ENCODE peak calls at places on chromosomes 5 and 9, in seven cellular contexts. R, V, H, Y, G, Q and B are unnamed samples.

GRCh38 chr9:72396247-72397091 is 31.5 kb upstream of the ZFAND5 start:
- DNase-seq in V (peak; percentile 59), G (peak; percentile 28), Y (no peak), R (peak; percentile 6), Q (no peak), H (peak; percentile 71), B (peak; percentile 81)

GRCh38 chr9:35605336-35606137 is 475 bp downstream of the TESK1 start:
- DNase-seq in G (peak; percentile 69), Y (peak; percentile 70), Q (peak; percentile 45), V (no peak), R (no peak), H (peak; percentile 9), B (peak; percentile 23)

GRCh38 chr5:78810098-78810497 is 161.5 kb upstream of the LHFPL2 start:
- DNase-seq in Q (no peak), G (no peak), R (no peak), V (no peak), H (no peak), Y (no peak), B (no peak)

GRCh38 chr5:102863764-102864560 is 108.9 kb downstream of the PAM start:
- DNase-seq in R (no peak), H (no peak), Y (no peak), V (no peak), G (no peak), Q (no peak), B (no peak)

GRCh38 chr5:16913840-16914435 is 22.1 kb downstream of the MYO10 start:
- DNase-seq in H (no peak), Q (peak; percentile 77), Y (no peak), R (no peak), V (no peak), G (no peak), B (no peak)

GRCh38 chr9:123651273-123651672 is 278.7 kb downstream of the DENND1A start:
- DNase-seq in G (no peak), Q (peak; percentile 89), H (no peak), V (no peak), R (no peak), Y (no peak), B (no peak)

GRCh38 chr5:37875051-37875787 is 35.4 kb upstream of the GDNF start:
- DNase-seq in G (no peak), H (peak; percentile 75), V (peak; percentile 91), R (no peak), Y (no peak), Q (no peak), B (peak; percentile 89)

GRCh38 chr5:74394924-74395880 is 245.3 kb downstream of the ENC1 start:
- DNase-seq in H (no peak), R (no peak), G (no peak), V (no peak), Y (peak; percentile 61), Q (no peak), B (peak; percentile 96)

GRCh38 chr9:132622144-132622543 is 39.7 kb downstream of the BARHL1 start:
- DNase-seq in H (peak; percentile 26), G (no peak), V (peak; percentile 14), R (no peak), Y (no peak), Q (no peak), B (peak; percentile 24)

GRCh38 chr5:87756951-87757350 is 344.2 kb upstream of the CCNH start:
- DNase-seq in V (no peak), H (no peak), Q (no peak), G (no peak), Y (no peak), R (no peak), B (no peak)

GRCh38 chr9:5626727-5627634 is 1.9 kb upstream of the RIC1 start:
- DNase-seq in V (peak; percentile 83), H (peak; percentile 82), Y (peak; percentile 73), R (peak; percentile 22), Q (peak; percentile 55), G (no peak), B (peak; percentile 74)

GRCh38 chr5:122327110-122327509 is 15.1 kb downstream of the SNCAIP start:
- DNase-seq in R (no peak), G (no peak), Y (no peak), V (no peak), Q (no peak), H (no peak), B (no peak)

GRCh38 chr5:43110606-43111170 is 10.0 kb upstream of the ZNF131 start:
- DNase-seq in Q (peak; percentile 54), G (peak; percentile 11), H (no peak), R (no peak), Y (no peak), V (no peak), B (peak; percentile 18)

GRCh38 chr5:144183254-144183889 is 12.7 kb downstream of the KCTD16 start:
- DNase-seq in Y (no peak), G (peak; percentile 21), V (peak; percentile 65), Q (no peak), H (peak; percentile 40), R (no peak), B (peak; percentile 54)

GRCh38 chr5:149800563-149801103 is 70.5 kb downstream of the PPARGC1B start:
- DNase-seq in R (no peak), H (no peak), Q (no peak), V (no peak), Y (no peak), G (no peak), B (no peak)

GRCh38 chr9:28289732-28290131 is 716.5 kb upstream of the C9orf72 start:
- DNase-seq in H (no peak), Y (no peak), Q (no peak), G (no peak), R (no peak), V (no peak), B (no peak)

GRCh38 chr5:149959406-149960236 is 937 bp upstream of the SLC26A2 start:
- DNase-seq in Y (no peak), Q (no peak), G (peak; percentile 84), V (peak; percentile 66), H (peak; percentile 31), R (no peak), B (peak; percentile 73)

GRCh38 chr9:104264431-104264830 is 170.3 kb downstream of the SMC2 start:
- DNase-seq in V (no peak), R (no peak), G (no peak), H (no peak), Y (no peak), Q (no peak), B (no peak)

GRCh38 chr5:177419045-177419444 is 7.4 kb upstream of the GRK6 start:
- DNase-seq in V (no peak), Y (no peak), Q (no peak), R (no peak), G (no peak), H (peak; percentile 46), B (peak; percentile 40)

DNA sequence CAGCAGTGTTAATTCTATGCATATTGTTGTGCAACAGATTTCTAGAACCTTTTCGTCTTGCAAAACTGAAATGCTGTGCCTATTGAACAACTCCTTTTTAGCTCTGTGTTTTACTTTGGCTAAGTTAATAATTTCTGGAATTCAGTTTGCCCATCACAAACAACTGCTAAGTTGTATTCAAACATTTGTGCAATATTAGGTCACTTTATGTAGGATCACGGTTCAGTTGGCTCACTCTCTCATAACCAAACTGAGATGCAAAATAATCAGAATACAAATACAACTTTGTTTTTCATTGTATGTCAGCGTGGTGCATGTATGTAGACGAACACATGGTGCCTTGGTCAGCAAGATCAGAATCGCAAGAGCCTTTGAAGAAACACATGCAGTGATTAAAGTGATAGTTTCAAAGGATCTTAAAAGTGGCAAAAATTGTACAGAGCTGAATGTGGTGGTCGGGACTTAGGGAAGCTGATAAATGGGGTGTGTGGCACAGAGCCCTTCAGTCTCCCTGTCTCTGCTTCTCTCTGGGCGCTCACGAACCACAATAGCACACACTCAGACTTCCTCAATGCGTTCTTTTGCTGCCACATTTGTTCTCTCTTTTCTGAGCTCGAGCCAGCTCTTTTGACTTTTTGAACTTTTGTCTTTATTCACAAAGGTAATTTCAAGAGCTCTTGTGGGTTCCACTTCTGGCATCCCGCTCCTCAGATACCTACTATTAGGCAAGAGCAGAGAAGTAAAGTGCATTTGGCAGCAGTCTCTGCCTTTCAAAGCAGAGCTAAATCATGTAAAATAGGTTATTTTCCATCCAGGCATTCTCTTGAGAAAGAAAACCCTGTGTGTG is 112.4 kb upstream of the CTSL start:
- DNase-seq in G (no peak), V (peak; percentile 52), Q (no peak), Y (no peak), H (no peak), R (no peak), B (no peak)
- H3K4me3 ChIP-seq in G (no peak overlapping the region), V (no peak overlapping the region), Q (no peak overlapping the region), Y (no peak overlapping the region), H (no peak overlapping the region), R (no peak overlapping the region), B (no peak overlapping the region)

GRCh38 chr9:696332-697090 is 145.0 kb upstream of the DMRT1 start:
- DNase-seq in Y (peak; percentile 55), V (peak; percentile 70), R (peak; percentile 32), G (peak; percentile 33), Q (no peak), H (peak; percentile 67), B (peak; percentile 66)
- TF ChIP-seq CTCF in Y (peak; percentile 12), V (peak; percentile 31), R (no peak), G (no peak), Q (no peak), H (peak; percentile 26), B (peak; percentile 51)

GRCh38 chr5:145855842-145856267 is 17.0 kb downstream of the GRXCR2 start:
- DNase-seq in V (peak; percentile 22), G (no peak), R (no peak), Y (no peak), Q (no peak), H (no peak), B (no peak)
- H3K4me3 ChIP-seq in V (no peak overlapping the region), G (no peak overlapping the region), R (no peak overlapping the region), Y (peak overlapping the region; percentile 68), Q (no peak overlapping the region), H (no peak overlapping the region), B (no peak overlapping the region)

GRCh38 chr9:97411440-97411788 is 482 bp upstream of the TDRD7 start:
- DNase-seq in R (no peak), G (no peak), V (no peak), Q (no peak), H (no peak), Y (no peak), B (no peak)
- TF ChIP-seq CTCF in R (no peak), G (no peak), V (no peak), Q (no peak), H (no peak), Y (no peak), B (no peak)

GRCh38 chr9:95495988-95496387 is 20.8 kb downstream of the PTCH1 start:
- DNase-seq in Y (no peak), H (no peak), V (no peak), R (no peak), Q (no peak), G (no peak), B (no peak)
- H3K4me3 ChIP-seq in Y (no peak overlapping the region), H (no peak overlapping the region), V (no peak overlapping the region), R (no peak overlapping the region), Q (no peak overlapping the region), G (no peak overlapping the region), B (no peak overlapping the region)